ENCODE peak calls at places on chromosomes 4 and X, in eight cellular contexts. S is GM20000, N is BJ, Y is psoas muscle, B is cardiac fibroblast, K is nephron progenitor cell, U is endodermal cell, T is esophagus squamous epithelium. X is an unnamed sample.

GRCh38 chr4:6663596-6664393 is 23.3 kb downstream of the MRFAP1 start:
- DNase-seq in S (no peak), N (no peak), Y (no peak), B (no peak), K (no peak), U (no peak), T (no peak), X (no peak)

GRCh38 chrX:86910602-86911311 is 606.8 kb upstream of the KLHL4 start:
- DNase-seq in S (no peak), N (no peak), Y (no peak), B (no peak), K (no peak), U (no peak), T (no peak), X (no peak)

GRCh38 chr4:187209921-187210613 is 486.4 kb upstream of the FAT1 start:
- DNase-seq in S (no peak), N (peak), Y (no peak), B (peak), K (no peak), U (no peak), T (no peak), X (no peak)

GRCh38 chr4:93731448-93731847 is 97.1 kb upstream of the ATOH1 start:
- DNase-seq in S (no peak), N (no peak), Y (no peak), B (no peak), K (no peak), U (peak), T (no peak), X (no peak)

GRCh38 chr4:173528378-173529321 is 1.4 kb downstream of the HAND2 start:
- DNase-seq in S (peak), N (no peak), Y (peak), B (peak), K (peak), U (peak), T (no peak), X (no peak)

GRCh38 chrX:84187501-84188319 is at the start of gene RPS6KA6:
- DNase-seq in S (no peak), N (no peak), Y (peak), B (peak), K (peak), U (peak), T (no peak), X (no peak)

GRCh38 chrX:3178329-3178728 is 137.1 kb downstream of the ARSF start:
- DNase-seq in S (no peak), N (no peak), Y (no peak), B (no peak), K (no peak), U (no peak), T (no peak), X (no peak)

GRCh38 chr4:14984452-14984851 is 17.8 kb upstream of the CPEB2 start:
- DNase-seq in S (no peak), N (no peak), Y (no peak), B (peak), K (no peak), U (no peak), T (no peak), X (no peak)

GRCh38 chr4:84579410-84579791 is 3.5 kb upstream of the CDS1 start:
- DNase-seq in S (no peak), N (no peak), Y (no peak), B (no peak), K (peak), U (peak), T (no peak), X (no peak)

GRCh38 chr4:74338792-74339333 is 26.1 kb upstream of the EREG start:
- DNase-seq in S (no peak), N (no peak), Y (no peak), B (peak), K (no peak), U (no peak), T (no peak), X (no peak)

GRCh38 chr4:181688416-181688815 is 554.8 kb upstream of the TENM3 start:
- DNase-seq in S (no peak), N (peak), Y (no peak), B (no peak), K (no peak), U (no peak), T (no peak), X (no peak)

GRCh38 chr4:106325800-106326199 is 9.4 kb downstream of the AIMP1 start:
- DNase-seq in S (no peak), N (no peak), Y (no peak), B (no peak), K (no peak), U (no peak), T (no peak), X (no peak)

GRCh38 chr4:1207157-1207470 is 34.7 kb upstream of the SPON2 start:
- DNase-seq in S (no peak), N (no peak), Y (peak), B (no peak), K (no peak), U (no peak), T (no peak), X (no peak)

GRCh38 chrX:9708923-9709553 is 56.6 kb downstream of the GPR143 start:
- DNase-seq in S (peak), N (no peak), Y (peak), B (peak), K (peak), U (peak), T (peak), X (peak)

GRCh38 chr4:168811793-168812651 is 198.0 kb downstream of the CBR4 start:
- DNase-seq in S (no peak), N (no peak), Y (no peak), B (peak), K (no peak), U (no peak), T (no peak), X (no peak)

GRCh38 chr4:101259876-101260275 is 87.5 kb downstream of the PPP3CA start:
- DNase-seq in S (peak), N (no peak), Y (no peak), B (no peak), K (no peak), U (no peak), T (no peak), X (no peak)

GRCh38 chr4:143626134-143626859 is 74.2 kb downstream of the FREM3 start:
- DNase-seq in S (no peak), N (peak), Y (peak), B (peak), K (no peak), U (no peak), T (no peak), X (no peak)

GRCh38 chrX:118177708-118178107 is 61.1 kb upstream of the KLHL13 start:
- DNase-seq in S (no peak), N (no peak), Y (no peak), B (no peak), K (no peak), U (no peak), T (no peak), X (no peak)

GRCh38 chr4:328729-329128 is 8.9 kb upstream of the ZNF141 start:
- DNase-seq in S (no peak), N (no peak), Y (no peak), B (no peak), K (no peak), U (no peak), T (no peak), X (no peak)

GRCh38 chr4:76532810-76533209 is 97.8 kb downstream of the SHROOM3 start:
- DNase-seq in S (no peak), N (no peak), Y (no peak), B (no peak), K (no peak), U (no peak), T (no peak), X (no peak)

GRCh38 chr4:150385606-150386005 is 196.3 kb upstream of the MAB21L2 start:
- DNase-seq in S (no peak), N (peak), Y (no peak), B (peak), K (no peak), U (no peak), T (peak), X (no peak)

GRCh38 chrX:70444326-70445196 is at the start of gene DLG3:
- DNase-seq in S (no peak), N (no peak), Y (no peak), B (peak), K (peak), U (peak), T (no peak), X (no peak)

GRCh38 chr4:147761218-147761883 is 29.5 kb downstream of the ARHGAP10 start:
- DNase-seq in S (no peak), N (no peak), Y (no peak), B (no peak), K (no peak), U (no peak), T (no peak), X (no peak)

GRCh38 chr4:56371426-56372220 is 15.7 kb downstream of the AASDH start:
- DNase-seq in S (no peak), N (no peak), Y (no peak), B (no peak), K (no peak), U (no peak), T (no peak), X (no peak)

GRCh38 chrX:125384843-125385242 is 65.2 kb downstream of the TEX13C start:
- DNase-seq in S (no peak), N (no peak), Y (no peak), B (no peak), K (no peak), U (no peak), T (no peak), X (no peak)

GRCh38 chr4:7347981-7348380 is 86.7 kb downstream of the PSAPL1 start:
- DNase-seq in S (no peak), N (no peak), Y (no peak), B (no peak), K (no peak), U (no peak), T (no peak), X (no peak)

GRCh38 chrX:108090474-108091265 is 672 bp downstream of the PSMD10 start:
- DNase-seq in S (no peak), N (no peak), Y (no peak), B (peak), K (no peak), U (no peak), T (no peak), X (no peak)

GRCh38 chrX:154776753-154777152 is 14.1 kb downstream of the DKC1 start:
- DNase-seq in S (no peak), N (no peak), Y (no peak), B (no peak), K (no peak), U (no peak), T (no peak), X (no peak)

GRCh38 chr4:4642201-4643025 is 100.6 kb upstream of the STX18 start:
- DNase-seq in S (no peak), N (no peak), Y (no peak), B (no peak), K (no peak), U (peak), T (no peak), X (no peak)

DNA sequence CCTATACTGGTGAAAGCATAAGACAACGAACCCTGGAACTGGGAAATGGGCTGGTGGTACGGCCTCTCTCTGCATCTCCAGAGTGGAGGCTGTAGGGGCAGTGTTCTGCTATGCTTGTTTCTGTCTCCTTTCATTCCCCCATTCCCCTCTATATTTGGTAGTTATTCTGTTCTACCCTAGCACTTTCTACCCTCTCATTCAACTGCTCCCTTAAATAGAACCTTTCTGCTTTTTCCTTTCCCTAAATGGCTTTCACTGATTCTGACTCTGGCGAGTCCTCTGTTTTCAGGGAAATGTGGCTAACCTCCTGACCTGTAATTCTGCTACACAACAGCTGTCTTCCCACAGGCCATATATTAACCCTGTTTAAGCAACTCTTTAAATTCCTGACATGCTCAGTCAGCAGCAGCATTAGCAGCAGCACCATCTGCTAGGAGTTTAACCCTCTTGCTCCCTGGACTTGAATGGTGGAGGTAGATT is 94.2 kb downstream of the CXCL13 start:
- DNase-seq in S (no peak), N (peak), Y (no peak), B (peak), K (peak), U (peak), T (no peak), X (no peak)
- TF ChIP-seq CTCF in S (no peak), N (peak), Y (no peak), B (peak), K (peak), U (peak), T (no peak), X (peak)

DNA sequence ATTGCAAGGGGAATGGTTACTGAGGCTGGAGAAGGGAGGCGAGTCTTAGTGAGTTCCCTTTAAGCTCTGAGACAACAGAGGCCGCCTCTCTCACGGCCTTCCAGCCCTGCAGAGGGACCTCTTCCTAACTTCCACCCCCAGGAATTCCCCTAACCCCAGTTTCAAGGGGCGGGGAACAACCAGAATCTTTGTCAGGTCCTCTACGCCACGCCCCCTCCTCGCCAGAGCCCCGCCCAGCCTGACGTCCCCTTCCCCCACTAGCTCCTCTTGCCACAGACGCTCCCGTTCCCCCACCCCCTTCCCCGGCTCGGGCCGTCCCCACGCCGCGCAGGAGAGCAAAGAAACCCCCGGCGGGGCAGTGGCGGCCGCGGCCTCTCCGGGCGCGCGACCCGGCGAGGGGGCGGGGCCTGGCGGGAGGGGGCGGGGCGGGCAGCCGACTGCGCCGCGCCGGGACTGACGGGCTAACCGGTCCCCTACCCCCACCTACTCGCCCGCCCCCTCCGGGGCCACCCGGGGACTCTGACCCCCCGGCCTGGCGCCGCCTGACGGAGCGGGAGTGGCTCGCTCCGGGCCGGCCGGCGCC is 12.2 kb upstream of the TMEM156 start:
- DNase-seq in S (peak), N (peak), Y (peak), B (peak), K (peak), U (peak), T (peak), X (peak)
- TF ChIP-seq CTCF in S (peak), N (peak), Y (no peak), B (peak), K (no peak), U (peak), T (no peak), X (peak)

DNA sequence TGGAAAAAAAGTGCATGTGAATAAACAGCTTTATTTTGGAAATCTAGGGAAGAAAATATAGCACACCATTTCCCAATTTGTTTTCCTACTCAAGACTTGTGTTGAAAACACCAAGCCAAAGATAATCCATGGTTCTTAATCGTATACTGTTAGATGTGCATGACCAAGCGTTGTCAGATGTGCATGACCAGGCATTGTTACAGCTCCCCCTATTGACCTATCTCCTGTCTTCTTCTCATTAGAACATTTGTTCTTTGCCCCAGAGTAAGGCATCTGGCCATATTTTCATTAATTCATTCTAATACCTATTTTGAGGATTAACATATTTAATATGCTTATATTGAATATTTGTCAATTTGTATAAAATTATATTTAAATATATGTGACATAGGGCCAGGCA is 14.4 kb upstream of the VCX start:
- DNase-seq in S (no peak), N (no peak), Y (no peak), B (no peak), K (no peak), U (no peak), T (no peak), X (peak)
- TF ChIP-seq CTCF in S (peak), N (no peak), Y (no peak), B (no peak), K (peak), U (peak), T (no peak), X (peak)

DNA sequence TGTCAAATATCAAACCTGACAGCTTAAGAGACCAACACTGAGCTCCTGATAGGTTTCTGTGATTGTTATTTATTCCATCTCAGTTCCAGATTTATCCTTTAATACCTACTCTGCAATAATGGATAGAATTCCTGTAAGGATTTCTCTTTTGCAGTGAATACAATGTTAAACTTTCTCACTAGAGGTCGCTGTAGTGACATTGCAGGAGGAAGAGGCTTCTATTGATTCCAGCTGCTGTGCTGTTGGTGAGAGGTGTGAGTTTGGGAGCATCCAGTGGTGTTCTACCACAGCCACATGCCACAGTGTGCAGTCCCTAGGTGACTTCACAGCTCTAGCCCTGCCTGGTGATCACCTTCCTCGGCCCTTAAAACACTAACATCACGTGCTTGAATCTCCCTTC is 34.6 kb upstream of the DCAF8L2 start:
- DNase-seq in S (peak), N (no peak), Y (no peak), B (peak), K (peak), U (no peak), T (no peak), X (peak)
- TF ChIP-seq CTCF in S (no peak), N (no peak), Y (peak), B (peak), K (peak), U (peak), T (no peak), X (peak)

GRCh38 chr4:20074450-20074849 is 177.3 kb upstream of the SLIT2 start:
- DNase-seq in S (no peak), N (no peak), Y (no peak), B (no peak), K (no peak), U (no peak), T (no peak), X (no peak)

GRCh38 chr4:20078644-20079043 is 173.1 kb upstream of the SLIT2 start:
- DNase-seq in S (no peak), N (no peak), Y (no peak), B (no peak), K (no peak), U (peak), T (no peak), X (no peak)

GRCh38 chr4:20075479-20075878 is 176.2 kb upstream of the SLIT2 start:
- DNase-seq in S (no peak), N (no peak), Y (no peak), B (no peak), K (no peak), U (no peak), T (no peak), X (no peak)
- TF ChIP-seq CTCF in S (no peak), N (no peak), Y (no peak), B (no peak), K (no peak), U (no peak), T (no peak), X (peak)